ENCODE peak calls at places on chromosome 18, in eight cellular contexts. One of them, this sample, is unnamed.

GRCh38 chr18:66724664-66725356 is 120.9 kb upstream of the CDH19 start:
- DNase-seq in HepG2: peak
- DNase-seq in A549: no peak
- DNase-seq in endothelial cell of umbilical vein: no peak
- DNase-seq in AG09309: no peak
- DNase-seq in astrocyte of the spinal cord: no peak
- DNase-seq in nephron progenitor cell: no peak
- DNase-seq in epithelial cell of esophagus: peak
- DNase-seq in this sample: no peak

GRCh38 chr18:12741351-12741750 is 38.5 kb downstream of the PSMG2 start:
- DNase-seq in nephron progenitor cell: no peak
- DNase-seq in A549: peak
- DNase-seq in astrocyte of the spinal cord: peak
- DNase-seq in endothelial cell of umbilical vein: no peak
- DNase-seq in epithelial cell of esophagus: peak
- DNase-seq in HepG2: peak
- DNase-seq in AG09309: peak
- DNase-seq in this sample: no peak

GRCh38 chr18:35506024-35506712 is 8.4 kb upstream of the INO80C start:
- DNase-seq in endothelial cell of umbilical vein: peak
- DNase-seq in A549: peak
- DNase-seq in AG09309: no peak
- DNase-seq in HepG2: no peak
- DNase-seq in nephron progenitor cell: no peak
- DNase-seq in astrocyte of the spinal cord: no peak
- DNase-seq in epithelial cell of esophagus: no peak
- DNase-seq in this sample: no peak

GRCh38 chr18:28045176-28045810 is 131.6 kb downstream of the CDH2 start:
- DNase-seq in HepG2: no peak
- DNase-seq in epithelial cell of esophagus: peak
- DNase-seq in A549: peak
- DNase-seq in endothelial cell of umbilical vein: peak
- DNase-seq in nephron progenitor cell: no peak
- DNase-seq in astrocyte of the spinal cord: peak
- DNase-seq in AG09309: no peak
- DNase-seq in this sample: no peak

GRCh38 chr18:23682472-23682871 is 6.8 kb upstream of the LAMA3 start:
- DNase-seq in epithelial cell of esophagus: no peak
- DNase-seq in endothelial cell of umbilical vein: no peak
- DNase-seq in HepG2: no peak
- DNase-seq in AG09309: no peak
- DNase-seq in astrocyte of the spinal cord: no peak
- DNase-seq in nephron progenitor cell: no peak
- DNase-seq in A549: no peak
- DNase-seq in this sample: no peak

GRCh38 chr18:6326566-6326965 is 88.1 kb downstream of the L3MBTL4 start:
- DNase-seq in nephron progenitor cell: no peak
- DNase-seq in epithelial cell of esophagus: no peak
- DNase-seq in AG09309: no peak
- DNase-seq in HepG2: no peak
- DNase-seq in A549: no peak
- DNase-seq in astrocyte of the spinal cord: no peak
- DNase-seq in endothelial cell of umbilical vein: no peak
- DNase-seq in this sample: no peak

GRCh38 chr18:67135981-67136380 is 380.5 kb downstream of the DSEL start:
- DNase-seq in endothelial cell of umbilical vein: no peak
- DNase-seq in A549: no peak
- DNase-seq in AG09309: no peak
- DNase-seq in astrocyte of the spinal cord: no peak
- DNase-seq in epithelial cell of esophagus: peak
- DNase-seq in HepG2: no peak
- DNase-seq in nephron progenitor cell: no peak
- DNase-seq in this sample: no peak

GRCh38 chr18:5693637-5694175 is 149.9 kb upstream of the EPB41L3 start:
- DNase-seq in astrocyte of the spinal cord: no peak
- DNase-seq in nephron progenitor cell: no peak
- DNase-seq in epithelial cell of esophagus: no peak
- DNase-seq in endothelial cell of umbilical vein: no peak
- DNase-seq in AG09309: no peak
- DNase-seq in HepG2: no peak
- DNase-seq in A549: no peak
- DNase-seq in this sample: no peak

GRCh38 chr18:3458952-3459853 is 9.2 kb downstream of the TGIF1 start:
- DNase-seq in HepG2: no peak
- DNase-seq in astrocyte of the spinal cord: peak
- DNase-seq in A549: peak
- DNase-seq in nephron progenitor cell: no peak
- DNase-seq in epithelial cell of esophagus: peak
- DNase-seq in AG09309: no peak
- DNase-seq in endothelial cell of umbilical vein: peak
- DNase-seq in this sample: no peak

GRCh38 chr18:30149585-30149984 is 893.0 kb downstream of the DSC3 start:
- DNase-seq in A549: no peak
- DNase-seq in astrocyte of the spinal cord: no peak
- DNase-seq in endothelial cell of umbilical vein: no peak
- DNase-seq in nephron progenitor cell: no peak
- DNase-seq in HepG2: no peak
- DNase-seq in epithelial cell of esophagus: no peak
- DNase-seq in AG09309: no peak
- DNase-seq in this sample: no peak

GRCh38 chr18:79812052-79812451 is 14.3 kb downstream of the KCNG2 start:
- DNase-seq in endothelial cell of umbilical vein: no peak
- DNase-seq in astrocyte of the spinal cord: no peak
- DNase-seq in HepG2: no peak
- DNase-seq in epithelial cell of esophagus: no peak
- DNase-seq in AG09309: no peak
- DNase-seq in A549: no peak
- DNase-seq in nephron progenitor cell: no peak
- DNase-seq in this sample: no peak

GRCh38 chr18:48898521-48898920 is 52.2 kb downstream of the SMAD7 start:
- DNase-seq in astrocyte of the spinal cord: no peak
- DNase-seq in endothelial cell of umbilical vein: no peak
- DNase-seq in AG09309: no peak
- DNase-seq in HepG2: no peak
- DNase-seq in epithelial cell of esophagus: no peak
- DNase-seq in A549: no peak
- DNase-seq in nephron progenitor cell: no peak
- DNase-seq in this sample: no peak

GRCh38 chr18:48896326-48896874 is 54.4 kb downstream of the SMAD7 start:
- DNase-seq in HepG2: no peak
- DNase-seq in nephron progenitor cell: no peak
- DNase-seq in epithelial cell of esophagus: no peak
- DNase-seq in A549: no peak
- DNase-seq in astrocyte of the spinal cord: no peak
- DNase-seq in AG09309: no peak
- DNase-seq in endothelial cell of umbilical vein: no peak
- DNase-seq in this sample: no peak

GRCh38 chr18:48894799-48895346 is 55.9 kb downstream of the SMAD7 start:
- DNase-seq in nephron progenitor cell: no peak
- DNase-seq in endothelial cell of umbilical vein: no peak
- DNase-seq in AG09309: no peak
- DNase-seq in astrocyte of the spinal cord: no peak
- DNase-seq in HepG2: no peak
- DNase-seq in epithelial cell of esophagus: no peak
- DNase-seq in A549: no peak
- DNase-seq in this sample: no peak

GRCh38 chr18:48897531-48897930 is 53.2 kb downstream of the SMAD7 start:
- DNase-seq in HepG2: no peak
- DNase-seq in epithelial cell of esophagus: no peak
- DNase-seq in AG09309: no peak
- DNase-seq in A549: no peak
- DNase-seq in nephron progenitor cell: no peak
- DNase-seq in endothelial cell of umbilical vein: peak
- DNase-seq in astrocyte of the spinal cord: peak
- DNase-seq in this sample: no peak

DNA sequence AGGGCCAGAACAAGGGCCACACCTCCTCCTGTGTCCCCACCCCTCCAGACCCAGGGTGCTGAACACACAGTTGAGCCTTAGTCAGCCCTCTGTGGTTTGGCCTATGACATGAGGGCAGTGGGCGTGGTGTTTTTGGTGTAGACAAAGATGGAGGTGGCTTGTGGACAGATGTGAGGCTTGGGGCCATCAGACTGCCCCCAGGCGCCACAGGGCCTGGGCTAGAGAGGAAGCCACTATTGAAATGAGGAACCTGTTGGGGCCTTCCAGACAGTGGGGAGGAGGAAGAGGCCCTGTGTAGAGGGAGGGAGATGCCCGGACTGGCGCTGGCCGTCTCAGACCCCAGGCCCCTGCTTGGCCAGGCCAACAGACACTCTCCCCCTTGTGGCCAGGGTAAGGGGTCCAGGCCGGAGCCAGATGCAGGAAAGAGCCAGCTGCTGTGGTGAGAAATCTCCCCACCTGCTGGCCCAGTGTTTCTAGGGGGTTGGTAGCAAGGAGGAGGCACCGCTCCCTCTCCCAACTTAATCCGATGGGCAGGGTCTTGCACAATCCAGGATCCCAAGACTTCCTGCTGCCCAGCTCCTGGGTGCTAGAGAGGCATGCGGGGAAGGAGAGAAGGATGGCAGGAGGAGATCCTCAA is 53.8 kb downstream of the SMAD7 start:
- DNase-seq in nephron progenitor cell: no peak
- DNase-seq in epithelial cell of esophagus: no peak
- DNase-seq in AG09309: no peak
- DNase-seq in astrocyte of the spinal cord: no peak
- DNase-seq in HepG2: peak
- DNase-seq in A549: peak
- DNase-seq in endothelial cell of umbilical vein: peak
- DNase-seq in this sample: no peak
- TF ChIP-seq CTCF in nephron progenitor cell: peak
- TF ChIP-seq CTCF in epithelial cell of esophagus: no peak
- TF ChIP-seq CTCF in AG09309: no peak
- TF ChIP-seq CTCF in astrocyte of the spinal cord: peak
- TF ChIP-seq CTCF in HepG2: peak
- TF ChIP-seq CTCF in A549: no peak
- TF ChIP-seq CTCF in endothelial cell of umbilical vein: peak
- TF ChIP-seq CTCF in this sample: no peak

GRCh38 chr18:54950221-54950620 is 9.0 kb downstream of the CCDC68 start:
- DNase-seq in astrocyte of the spinal cord: no peak
- DNase-seq in HepG2: peak
- DNase-seq in endothelial cell of umbilical vein: no peak
- DNase-seq in epithelial cell of esophagus: peak
- DNase-seq in AG09309: no peak
- DNase-seq in A549: no peak
- DNase-seq in nephron progenitor cell: no peak
- DNase-seq in this sample: no peak
- TF ChIP-seq CTCF in astrocyte of the spinal cord: no peak
- TF ChIP-seq CTCF in HepG2: peak
- TF ChIP-seq CTCF in endothelial cell of umbilical vein: no peak
- TF ChIP-seq CTCF in epithelial cell of esophagus: peak
- TF ChIP-seq CTCF in AG09309: peak
- TF ChIP-seq CTCF in A549: peak
- TF ChIP-seq CTCF in nephron progenitor cell: no peak
- TF ChIP-seq CTCF in this sample: no peak

DNA sequence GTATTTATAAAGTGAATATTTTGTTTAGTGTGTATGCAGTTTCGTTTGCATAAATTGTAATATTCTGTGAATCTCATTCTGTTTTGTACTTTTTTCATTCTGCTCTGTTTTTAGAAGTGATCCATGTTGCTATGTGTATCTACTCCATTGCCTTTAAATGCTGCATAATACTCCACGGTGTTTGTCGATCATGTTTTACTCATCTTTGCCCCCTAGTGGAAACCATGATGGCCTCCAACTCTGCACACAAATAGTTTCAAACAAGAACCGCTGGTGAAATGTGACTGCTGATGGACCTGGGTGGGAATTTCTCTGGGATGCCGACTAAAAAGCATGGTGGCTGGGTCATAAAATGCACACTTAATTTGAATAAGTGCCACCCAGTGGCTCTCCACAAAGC is 32.0 kb upstream of the SKOR2 start:
- DNase-seq in astrocyte of the spinal cord: peak
- DNase-seq in epithelial cell of esophagus: peak
- DNase-seq in nephron progenitor cell: no peak
- DNase-seq in HepG2: peak
- DNase-seq in endothelial cell of umbilical vein: peak
- DNase-seq in AG09309: peak
- DNase-seq in A549: peak
- DNase-seq in this sample: no peak
- TF ChIP-seq CTCF in astrocyte of the spinal cord: peak
- TF ChIP-seq CTCF in epithelial cell of esophagus: peak
- TF ChIP-seq CTCF in nephron progenitor cell: peak
- TF ChIP-seq CTCF in HepG2: peak
- TF ChIP-seq CTCF in endothelial cell of umbilical vein: peak
- TF ChIP-seq CTCF in AG09309: peak
- TF ChIP-seq CTCF in A549: peak
- TF ChIP-seq CTCF in this sample: peak

GRCh38 chr18:41096504-41096903 is 858.5 kb upstream of the PIK3C3 start:
- DNase-seq in epithelial cell of esophagus: peak
- DNase-seq in HepG2: no peak
- DNase-seq in endothelial cell of umbilical vein: peak
- DNase-seq in astrocyte of the spinal cord: peak
- DNase-seq in nephron progenitor cell: no peak
- DNase-seq in AG09309: no peak
- DNase-seq in A549: no peak
- DNase-seq in this sample: no peak
- TF ChIP-seq CTCF in epithelial cell of esophagus: peak
- TF ChIP-seq CTCF in HepG2: no peak
- TF ChIP-seq CTCF in endothelial cell of umbilical vein: no peak
- TF ChIP-seq CTCF in astrocyte of the spinal cord: peak
- TF ChIP-seq CTCF in nephron progenitor cell: no peak
- TF ChIP-seq CTCF in AG09309: no peak
- TF ChIP-seq CTCF in A549: no peak
- TF ChIP-seq CTCF in this sample: no peak

DNA sequence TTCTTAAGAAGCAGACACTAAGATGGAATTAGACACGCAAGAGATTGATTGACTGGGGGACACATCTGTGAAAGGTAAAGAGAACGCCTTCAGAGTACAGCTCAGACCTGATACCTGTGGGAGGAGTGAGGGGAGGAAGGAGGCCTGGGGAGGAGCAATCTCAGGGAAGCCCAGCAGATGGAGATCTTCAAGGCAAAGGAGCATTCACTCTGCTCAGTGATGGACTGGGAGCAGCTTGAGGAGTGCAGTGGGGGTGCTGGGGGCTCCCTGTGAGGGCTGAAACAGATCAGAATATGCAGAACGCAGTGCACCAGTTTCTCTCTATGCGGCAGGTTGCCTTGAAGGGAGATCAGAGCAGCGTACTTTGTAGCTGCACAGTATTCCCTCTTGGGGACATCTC is 103.7 kb upstream of the ATP8B1 start:
- DNase-seq in nephron progenitor cell: no peak
- DNase-seq in HepG2: no peak
- DNase-seq in endothelial cell of umbilical vein: no peak
- DNase-seq in AG09309: no peak
- DNase-seq in astrocyte of the spinal cord: no peak
- DNase-seq in A549: peak
- DNase-seq in epithelial cell of esophagus: peak
- DNase-seq in this sample: no peak
- TF ChIP-seq CTCF in nephron progenitor cell: no peak
- TF ChIP-seq CTCF in HepG2: peak
- TF ChIP-seq CTCF in endothelial cell of umbilical vein: no peak
- TF ChIP-seq CTCF in AG09309: peak
- TF ChIP-seq CTCF in astrocyte of the spinal cord: peak
- TF ChIP-seq CTCF in A549: no peak
- TF ChIP-seq CTCF in epithelial cell of esophagus: peak
- TF ChIP-seq CTCF in this sample: no peak

DNA sequence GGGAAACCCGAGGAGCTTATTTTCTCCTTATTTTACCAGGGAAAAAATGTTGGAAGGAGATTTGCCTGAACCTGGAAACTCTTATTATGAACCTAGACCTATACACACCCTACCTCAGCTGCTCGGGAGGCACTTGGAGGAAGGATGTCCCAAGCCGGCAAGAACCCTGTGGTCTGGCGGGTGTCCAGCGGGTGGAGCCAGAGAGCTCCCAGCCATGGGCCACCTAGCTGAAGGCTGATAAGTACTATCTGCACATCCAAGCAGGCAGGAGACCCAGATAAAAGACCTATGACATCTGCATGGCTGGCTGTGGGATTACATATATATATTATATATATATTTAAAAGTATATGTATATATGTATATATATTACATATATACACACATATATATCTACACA is 1.1 kb upstream of the SLC14A1 start:
- DNase-seq in A549: peak
- DNase-seq in HepG2: peak
- DNase-seq in epithelial cell of esophagus: peak
- DNase-seq in AG09309: no peak
- DNase-seq in endothelial cell of umbilical vein: peak
- DNase-seq in nephron progenitor cell: peak
- DNase-seq in astrocyte of the spinal cord: peak
- DNase-seq in this sample: peak
- TF ChIP-seq CTCF in A549: peak
- TF ChIP-seq CTCF in HepG2: peak
- TF ChIP-seq CTCF in epithelial cell of esophagus: peak
- TF ChIP-seq CTCF in AG09309: peak
- TF ChIP-seq CTCF in endothelial cell of umbilical vein: peak
- TF ChIP-seq CTCF in nephron progenitor cell: peak
- TF ChIP-seq CTCF in astrocyte of the spinal cord: peak
- TF ChIP-seq CTCF in this sample: peak

This sample was measured in neural crest cell.